ENCODE peak calls at places on chromosomes 7 and 10, in five cellular contexts. B, C, K, M and Q are unnamed samples.
A peak's percentile ranks its signal among the peaks of the same experiment; 100 is the strongest.

GRCh38 chr7:21568762-21569161 is 25.9 kb downstream of the DNAH11 start:
- DNase-seq in C (no peak), K (no peak), M (peak; percentile 34), B (no peak), Q (no peak)

GRCh38 chr10:1199897-1200721 is 143.9 kb downstream of the WDR37 start:
- DNase-seq in M (no peak), B (peak; percentile 30), C (peak; percentile 44), K (no peak), Q (no peak)

GRCh38 chr7:107563761-107564552 is at the start of the genes COG5 and DUS4L:
- DNase-seq in M (peak; percentile 86), B (peak; percentile 84), K (peak; percentile 85), C (peak; percentile 92), Q (peak; percentile 83)

GRCh38 chr7:105829681-105830322 is 46.6 kb downstream of the ATXN7L1 start:
- DNase-seq in B (no peak), C (no peak), K (no peak), M (no peak), Q (no peak)

GRCh38 chr7:129108583-129108982 is 35.9 kb upstream of the TSPAN33 start:
- DNase-seq in C (no peak), K (no peak), M (no peak), B (no peak), Q (peak; percentile 26)

GRCh38 chr7:74178632-74179031 is 4.5 kb downstream of the EIF4H start:
- DNase-seq in C (no peak), K (no peak), B (no peak), M (peak; percentile 31), Q (no peak)

GRCh38 chr7:128934361-128935352 is 3.1 kb upstream of the IRF5 start:
- DNase-seq in K (no peak), C (peak; percentile 69), M (peak; percentile 34), B (no peak), Q (no peak)

GRCh38 chr7:69739906-69740545 is 141.8 kb downstream of the AUTS2 start:
- DNase-seq in B (no peak), C (no peak), K (peak; percentile 46), M (peak; percentile 35), Q (peak; percentile 80)

GRCh38 chr7:70920886-70921285 is 211.1 kb upstream of the GALNT17 start:
- DNase-seq in B (no peak), K (no peak), M (no peak), C (no peak), Q (no peak)

GRCh38 chr10:121481222-121481621 is 117.0 kb downstream of the FGFR2 start:
- DNase-seq in C (no peak), B (no peak), M (no peak), K (no peak), Q (no peak)

GRCh38 chr7:91603707-91604106 is 276.8 kb downstream of the MTERF1 start:
- DNase-seq in B (no peak), K (no peak), M (no peak), C (no peak), Q (no peak)

GRCh38 chr10:33041783-33042437 is 83.9 kb upstream of the ITGB1 start:
- DNase-seq in M (no peak), K (no peak), B (no peak), C (no peak), Q (no peak)

GRCh38 chr10:88117227-88117626 is 253.8 kb downstream of the PTEN start:
- DNase-seq in C (no peak), B (no peak), M (peak; percentile 23), K (no peak), Q (no peak)

GRCh38 chr10:17236468-17236886 is 8.4 kb downstream of the VIM start:
- DNase-seq in K (no peak), M (no peak), B (no peak), C (no peak), Q (no peak)

GRCh38 chr7:35454575-35455385 is 200.9 kb upstream of the TBX20 start:
- DNase-seq in K (no peak), M (no peak), C (no peak), B (no peak), Q (no peak)

GRCh38 chr10:69572159-69573055 is 815 bp downstream of the NEUROG3 start:
- DNase-seq in K (no peak), M (no peak), C (no peak), B (no peak), Q (no peak)

GRCh38 chr7:114916261-114916892 is 5.5 kb upstream of the MDFIC start:
- DNase-seq in B (no peak), K (no peak), C (no peak), M (no peak), Q (no peak)

GRCh38 chr7:17674956-17675300 is 265.4 kb downstream of the SNX13 start:
- DNase-seq in B (no peak), K (no peak), C (no peak), M (no peak), Q (peak; percentile 65)

GRCh38 chr7:144835668-144836544 is at the start of gene TPK1:
- DNase-seq in C (peak; percentile 97), K (peak; percentile 92), B (peak; percentile 94), M (peak; percentile 95), Q (peak; percentile 87)
- TF ChIP-seq CTCF in C (no peak), K (peak; percentile 16), B (no peak), M (no peak), Q (no peak)

GRCh38 chr7:155340071-155340531 is 42.4 kb downstream of the INSIG1 start:
- DNase-seq in B (peak; percentile 26), C (no peak), K (no peak), M (no peak), Q (no peak)

GRCh38 chr7:155338632-155339320 is 41.1 kb downstream of the INSIG1 start:
- DNase-seq in B (no peak), K (no peak), M (no peak), C (no peak), Q (no peak)

GRCh38 chr7:155339474-155339873 is 41.8 kb downstream of the INSIG1 start:
- DNase-seq in B (no peak), C (no peak), M (no peak), K (no peak), Q (no peak)

GRCh38 chr7:155336812-155337602 is 39.3 kb downstream of the INSIG1 start:
- DNase-seq in C (no peak), M (no peak), K (no peak), B (no peak), Q (no peak)

GRCh38 chr7:155337946-155338631 is 40.4 kb downstream of the INSIG1 start:
- DNase-seq in C (peak; percentile 62), M (no peak), K (no peak), B (peak; percentile 22), Q (no peak)
- H3K4me1 ChIP-seq in C (no peaks in the 10 kb centered on the region), M (no peaks in the 10 kb centered on the region), K (no peaks in the 10 kb centered on the region), B (no peaks in the 10 kb centered on the region), Q (no peaks in the 10 kb centered on the region)

GRCh38 chr7:5603193-5604140 is 178.0 kb downstream of the RNF216 start:
- DNase-seq in K (no peak), C (no peak), M (no peak), B (no peak), Q (no peak)
- TF ChIP-seq CTCF in K (no peak), C (no peak), M (no peak), B (no peak), Q (no peak)

GRCh38 chr7:140646931-140647647 is 6.5 kb upstream of the DENND2A start:
- DNase-seq in C (peak; percentile 63), M (peak; percentile 74), B (peak; percentile 59), K (no peak), Q (peak; percentile 32)
- H3K4me1 ChIP-seq in C (no peaks in the 10 kb centered on the region), M (peaks cover 9% of the 10 kb centered on the region), B (no peaks in the 10 kb centered on the region), K (peaks cover 27% of the 10 kb centered on the region), Q (peaks cover 11% of the 10 kb centered on the region)

DNA sequence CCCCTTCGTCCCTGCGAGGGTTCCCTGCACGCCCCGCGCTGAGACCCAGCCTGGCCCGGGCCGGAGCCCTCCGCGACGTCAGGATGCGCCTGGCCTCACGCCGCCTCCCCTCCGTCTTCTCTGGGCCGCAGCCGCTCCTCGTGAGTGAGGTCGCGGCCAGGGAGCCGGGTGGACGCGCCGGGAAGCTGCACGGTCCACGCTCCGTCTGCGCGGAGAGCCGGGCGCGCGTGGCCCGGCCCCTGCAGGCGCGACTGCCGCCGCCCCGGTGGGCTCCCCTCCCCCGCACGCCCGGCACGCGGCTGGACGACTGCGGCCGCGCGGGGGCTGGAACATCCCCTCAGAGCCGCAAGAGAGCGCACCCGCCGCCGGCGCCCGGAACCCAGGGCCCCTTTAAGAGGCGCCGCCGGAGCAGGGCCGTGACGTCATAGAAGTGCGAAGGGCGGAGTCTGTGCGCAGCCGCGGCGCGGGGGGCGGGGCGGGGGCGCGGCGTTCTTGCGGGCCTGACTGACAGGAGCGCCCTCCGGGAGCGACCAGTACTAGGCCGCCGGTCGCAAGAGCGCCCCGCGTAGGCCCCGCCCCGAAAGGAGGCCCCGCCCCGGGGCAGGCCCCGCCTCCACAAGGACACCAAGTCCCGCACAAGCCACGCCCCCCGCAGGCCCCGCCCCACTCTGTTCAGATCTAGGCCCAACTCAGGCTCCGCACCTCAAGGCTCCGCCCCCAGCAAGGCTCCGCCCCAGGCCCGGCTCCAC is 449 bp upstream of the INPP5A start:
- DNase-seq in K (peak; percentile 100), M (peak; percentile 98), B (peak; percentile 99), C (peak; percentile 100), Q (peak; percentile 87)
- TF ChIP-seq CTCF in K (peak; percentile 67), M (peak; percentile 47), B (no peak), C (peak; percentile 40), Q (peak; percentile 52)

GRCh38 chr10:119368991-119369869 is 161.9 kb downstream of the GRK5 start:
- DNase-seq in K (no peak), M (peak; percentile 94), C (peak; percentile 58), B (no peak), Q (no peak)
- H3K4me1 ChIP-seq in K (peaks cover 88% of the 10 kb centered on the region), M (peaks cover 39% of the 10 kb centered on the region), C (peaks cover 75% of the 10 kb centered on the region), B (no peaks in the 10 kb centered on the region), Q (no peaks in the 10 kb centered on the region)

DNA sequence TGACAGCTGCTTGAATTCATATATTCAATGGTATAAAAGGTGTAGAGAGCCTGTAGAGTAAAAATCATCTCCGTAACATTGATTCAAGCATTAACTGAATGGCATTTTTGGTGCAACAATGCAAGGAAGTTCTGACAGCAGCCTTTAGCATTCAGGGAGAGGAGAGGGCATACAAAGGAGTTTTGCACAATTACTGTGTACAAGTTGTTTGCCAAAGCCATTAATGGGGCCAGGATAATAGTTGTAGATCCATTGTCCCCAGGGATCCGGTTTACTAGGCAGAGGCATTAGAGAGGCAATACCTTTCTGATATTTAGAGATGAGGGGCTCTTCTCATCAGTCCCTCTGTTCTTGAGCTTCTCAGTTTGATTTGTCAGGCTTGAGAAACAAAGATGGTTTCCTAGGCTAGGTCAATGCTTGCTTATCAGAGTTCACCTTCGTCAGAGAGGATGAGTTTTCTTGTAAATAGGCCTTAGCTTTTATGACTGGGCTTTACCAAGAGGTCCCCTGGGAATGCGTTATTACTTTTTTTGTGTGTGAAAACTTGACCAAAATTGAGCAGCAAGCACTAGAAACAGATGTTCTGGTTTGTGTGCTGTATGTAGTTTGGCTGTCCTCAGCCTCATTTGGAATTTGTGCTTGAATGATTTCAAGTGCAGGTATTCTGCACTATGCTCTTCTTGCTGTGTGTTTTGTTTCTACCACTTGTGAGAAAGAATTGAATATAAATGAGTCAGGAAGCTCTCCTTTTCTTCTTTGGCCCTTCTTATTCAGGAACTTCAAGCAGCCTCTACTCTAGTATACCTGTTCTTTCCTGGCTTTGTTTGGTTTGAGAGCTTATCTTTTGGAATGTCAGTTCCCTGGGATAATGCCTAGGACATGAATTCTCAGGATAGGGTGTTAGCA is 32.0 kb downstream of the SND1 start:
- DNase-seq in M (peak; percentile 43), C (no peak), K (no peak), B (no peak), Q (no peak)
- TF ChIP-seq CTCF in M (no peak), C (no peak), K (no peak), B (no peak), Q (no peak)

DNA sequence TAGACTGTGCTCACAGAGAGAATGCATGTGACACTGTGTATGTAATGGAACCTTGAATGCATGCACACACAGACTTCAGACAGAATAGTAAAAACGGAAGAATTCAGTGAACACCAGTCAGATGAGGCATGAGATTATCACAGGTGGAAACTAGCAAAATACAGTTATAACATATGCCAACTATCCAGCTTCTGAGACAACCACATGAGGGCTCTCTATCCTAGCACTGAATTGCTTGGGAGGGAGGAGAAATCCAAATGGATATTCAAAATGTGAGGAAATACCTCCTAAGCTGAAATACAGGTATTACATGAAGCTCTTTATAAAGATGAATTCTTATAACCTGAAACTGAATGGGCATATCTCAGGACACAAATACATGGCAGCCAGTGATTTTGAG is 30.6 kb downstream of the GARS1 start:
- DNase-seq in M (no peak), B (no peak), K (no peak), C (no peak), Q (no peak)
- H3K4me1 ChIP-seq in M (peaks cover 7% of the 10 kb centered on the region), B (no peaks in the 10 kb centered on the region), K (no peaks in the 10 kb centered on the region), C (no peaks in the 10 kb centered on the region), Q (no peaks in the 10 kb centered on the region)